ENCODE peak calls at places on chromosomes 7 and 10, in seven cellular contexts. One of them, this sample, is unnamed.

GRCh38 chr10:30887839-30888238 is 143.8 kb downstream of the ZNF438 start:
- DNase-seq in lung: no peak
- DNase-seq in uterus: no peak
- DNase-seq in activated CD4-positive, alpha-beta T cell treated with anti-CD3 and anti-CD28 coated beads for 48 hours: no peak
- DNase-seq in H54: no peak
- DNase-seq in GM23338: no peak
- DNase-seq in germinal center: no peak
- DNase-seq in this sample: no peak

GRCh38 chr7:153476166-153476565 is 576.0 kb upstream of the DPP6 start:
- DNase-seq in lung: no peak
- DNase-seq in uterus: no peak
- DNase-seq in activated CD4-positive, alpha-beta T cell treated with anti-CD3 and anti-CD28 coated beads for 48 hours: no peak
- DNase-seq in H54: no peak
- DNase-seq in GM23338: no peak
- DNase-seq in germinal center: no peak
- DNase-seq in this sample: no peak

GRCh38 chr10:80498039-80498832 is 39.5 kb upstream of the SH2D4B start:
- DNase-seq in lung: no peak
- DNase-seq in uterus: no peak
- DNase-seq in activated CD4-positive, alpha-beta T cell treated with anti-CD3 and anti-CD28 coated beads for 48 hours: no peak
- DNase-seq in H54: no peak
- DNase-seq in GM23338: no peak
- DNase-seq in germinal center: no peak
- DNase-seq in this sample: no peak

GRCh38 chr7:69402696-69403095 is 195.6 kb upstream of the AUTS2 start:
- DNase-seq in lung: no peak
- DNase-seq in uterus: no peak
- DNase-seq in activated CD4-positive, alpha-beta T cell treated with anti-CD3 and anti-CD28 coated beads for 48 hours: no peak
- DNase-seq in H54: no peak
- DNase-seq in GM23338: no peak
- DNase-seq in germinal center: no peak
- DNase-seq in this sample: no peak

GRCh38 chr10:48406204-48406603 is 99.7 kb downstream of the MAPK8 start:
- DNase-seq in lung: no peak
- DNase-seq in uterus: no peak
- DNase-seq in activated CD4-positive, alpha-beta T cell treated with anti-CD3 and anti-CD28 coated beads for 48 hours: no peak
- DNase-seq in H54: peak; percentile 39
- DNase-seq in GM23338: no peak
- DNase-seq in germinal center: no peak
- DNase-seq in this sample: no peak

GRCh38 chr7:1325246-1325645 is 92.6 kb downstream of the UNCX start:
- DNase-seq in lung: no peak
- DNase-seq in uterus: no peak
- DNase-seq in activated CD4-positive, alpha-beta T cell treated with anti-CD3 and anti-CD28 coated beads for 48 hours: no peak
- DNase-seq in H54: no peak
- DNase-seq in GM23338: no peak
- DNase-seq in germinal center: no peak
- DNase-seq in this sample: no peak

GRCh38 chr7:3197567-3198212 is 103.4 kb upstream of the SDK1 start:
- DNase-seq in lung: no peak
- DNase-seq in uterus: no peak
- DNase-seq in activated CD4-positive, alpha-beta T cell treated with anti-CD3 and anti-CD28 coated beads for 48 hours: no peak
- DNase-seq in H54: no peak
- DNase-seq in GM23338: no peak
- DNase-seq in germinal center: no peak
- DNase-seq in this sample: no peak

GRCh38 chr10:113433711-113434110 is 119.1 kb upstream of the HABP2 start:
- DNase-seq in lung: no peak
- DNase-seq in uterus: no peak
- DNase-seq in activated CD4-positive, alpha-beta T cell treated with anti-CD3 and anti-CD28 coated beads for 48 hours: no peak
- DNase-seq in H54: no peak
- DNase-seq in GM23338: no peak
- DNase-seq in germinal center: no peak
- DNase-seq in this sample: no peak

GRCh38 chr7:106312906-106313305 is 28.1 kb upstream of the NAMPT start:
- DNase-seq in lung: no peak
- DNase-seq in uterus: no peak
- DNase-seq in activated CD4-positive, alpha-beta T cell treated with anti-CD3 and anti-CD28 coated beads for 48 hours: no peak
- DNase-seq in H54: no peak
- DNase-seq in GM23338: no peak
- DNase-seq in germinal center: no peak
- DNase-seq in this sample: no peak

GRCh38 chr7:109996411-109996810 is 1094.5 kb upstream of the LRRN3 start:
- DNase-seq in lung: no peak
- DNase-seq in uterus: no peak
- DNase-seq in activated CD4-positive, alpha-beta T cell treated with anti-CD3 and anti-CD28 coated beads for 48 hours: no peak
- DNase-seq in H54: no peak
- DNase-seq in GM23338: no peak
- DNase-seq in germinal center: no peak
- DNase-seq in this sample: no peak

GRCh38 chr7:4694653-4695335 is 12.7 kb downstream of the FOXK1 start:
- DNase-seq in lung: no peak
- DNase-seq in uterus: peak; percentile 84
- DNase-seq in activated CD4-positive, alpha-beta T cell treated with anti-CD3 and anti-CD28 coated beads for 48 hours: no peak
- DNase-seq in H54: peak; percentile 73
- DNase-seq in GM23338: no peak
- DNase-seq in germinal center: no peak
- DNase-seq in this sample: no peak

GRCh38 chr10:10872035-10872673 is 145.5 kb upstream of the CELF2 start:
- DNase-seq in lung: no peak
- DNase-seq in uterus: peak; percentile 34
- DNase-seq in activated CD4-positive, alpha-beta T cell treated with anti-CD3 and anti-CD28 coated beads for 48 hours: no peak
- DNase-seq in H54: no peak
- DNase-seq in GM23338: peak; percentile 46
- DNase-seq in germinal center: no peak
- DNase-seq in this sample: no peak

GRCh38 chr7:155345490-155345889 is 47.8 kb downstream of the INSIG1 start:
- DNase-seq in lung: no peak
- DNase-seq in uterus: no peak
- DNase-seq in activated CD4-positive, alpha-beta T cell treated with anti-CD3 and anti-CD28 coated beads for 48 hours: no peak
- DNase-seq in H54: no peak
- DNase-seq in GM23338: no peak
- DNase-seq in germinal center: no peak
- DNase-seq in this sample: no peak

GRCh38 chr7:97555845-97556431 is 175.9 kb upstream of the TAC1 start:
- DNase-seq in lung: no peak
- DNase-seq in uterus: no peak
- DNase-seq in activated CD4-positive, alpha-beta T cell treated with anti-CD3 and anti-CD28 coated beads for 48 hours: no peak
- DNase-seq in H54: no peak
- DNase-seq in GM23338: peak; percentile 31
- DNase-seq in germinal center: no peak
- DNase-seq in this sample: no peak

GRCh38 chr7:155256761-155257481 is 40.8 kb upstream of the INSIG1 start:
- DNase-seq in lung: no peak
- DNase-seq in uterus: no peak
- DNase-seq in activated CD4-positive, alpha-beta T cell treated with anti-CD3 and anti-CD28 coated beads for 48 hours: no peak
- DNase-seq in H54: no peak
- DNase-seq in GM23338: no peak
- DNase-seq in germinal center: no peak
- DNase-seq in this sample: no peak

GRCh38 chr10:103476046-103476768 is 2.8 kb downstream of the CALHM3 start:
- DNase-seq in lung: no peak
- DNase-seq in uterus: no peak
- DNase-seq in activated CD4-positive, alpha-beta T cell treated with anti-CD3 and anti-CD28 coated beads for 48 hours: no peak
- DNase-seq in H54: peak; percentile 33
- DNase-seq in GM23338: peak; percentile 84
- DNase-seq in germinal center: no peak
- DNase-seq in this sample: no peak

GRCh38 chr7:42925630-42926029 is 6.3 kb downstream of the PSMA2 start:
- DNase-seq in lung: no peak
- DNase-seq in uterus: no peak
- DNase-seq in activated CD4-positive, alpha-beta T cell treated with anti-CD3 and anti-CD28 coated beads for 48 hours: no peak
- DNase-seq in H54: no peak
- DNase-seq in GM23338: no peak
- DNase-seq in germinal center: no peak
- DNase-seq in this sample: no peak

GRCh38 chr10:118569241-118569881 is 26.1 kb downstream of the PRLHR start:
- DNase-seq in lung: peak; percentile 25
- DNase-seq in uterus: no peak
- DNase-seq in activated CD4-positive, alpha-beta T cell treated with anti-CD3 and anti-CD28 coated beads for 48 hours: no peak
- DNase-seq in H54: peak; percentile 47
- DNase-seq in GM23338: no peak
- DNase-seq in germinal center: no peak
- DNase-seq in this sample: no peak

GRCh38 chr7:17497549-17498193 is 199.2 kb downstream of the AHR start:
- DNase-seq in lung: no peak
- DNase-seq in uterus: no peak
- DNase-seq in activated CD4-positive, alpha-beta T cell treated with anti-CD3 and anti-CD28 coated beads for 48 hours: no peak
- DNase-seq in H54: no peak
- DNase-seq in GM23338: peak; percentile 23
- DNase-seq in germinal center: peak; percentile 26
- DNase-seq in this sample: no peak

GRCh38 chr10:110502072-110502845 is 4.6 kb downstream of the DUSP5 start:
- DNase-seq in lung: no peak
- DNase-seq in uterus: no peak
- DNase-seq in activated CD4-positive, alpha-beta T cell treated with anti-CD3 and anti-CD28 coated beads for 48 hours: no peak
- DNase-seq in H54: no peak
- DNase-seq in GM23338: no peak
- DNase-seq in germinal center: no peak
- DNase-seq in this sample: no peak

GRCh38 chr7:73864981-73865711 is 4.2 kb downstream of the TMEM270 start:
- DNase-seq in lung: no peak
- DNase-seq in uterus: no peak
- DNase-seq in activated CD4-positive, alpha-beta T cell treated with anti-CD3 and anti-CD28 coated beads for 48 hours: no peak
- DNase-seq in H54: no peak
- DNase-seq in GM23338: no peak
- DNase-seq in germinal center: no peak
- DNase-seq in this sample: no peak

GRCh38 chr10:47357911-47358310 is 9.7 kb downstream of the RBP3 start:
- DNase-seq in lung: no peak
- DNase-seq in uterus: no peak
- DNase-seq in activated CD4-positive, alpha-beta T cell treated with anti-CD3 and anti-CD28 coated beads for 48 hours: no peak
- DNase-seq in H54: no peak
- DNase-seq in GM23338: no peak
- DNase-seq in germinal center: no peak
- DNase-seq in this sample: no peak

GRCh38 chr7:11706666-11707605 is 125.1 kb downstream of the THSD7A start:
- DNase-seq in lung: peak; percentile 29
- DNase-seq in uterus: no peak
- DNase-seq in activated CD4-positive, alpha-beta T cell treated with anti-CD3 and anti-CD28 coated beads for 48 hours: no peak
- DNase-seq in H54: no peak
- DNase-seq in GM23338: no peak
- DNase-seq in germinal center: no peak
- DNase-seq in this sample: no peak

GRCh38 chr7:155220881-155221280 is 76.8 kb upstream of the INSIG1 start:
- DNase-seq in lung: no peak
- DNase-seq in uterus: no peak
- DNase-seq in activated CD4-positive, alpha-beta T cell treated with anti-CD3 and anti-CD28 coated beads for 48 hours: no peak
- DNase-seq in H54: no peak
- DNase-seq in GM23338: no peak
- DNase-seq in germinal center: no peak
- DNase-seq in this sample: no peak

GRCh38 chr10:69269761-69270160 is 8.5 kb upstream of the HK1 start:
- DNase-seq in lung: no peak
- DNase-seq in uterus: no peak
- DNase-seq in activated CD4-positive, alpha-beta T cell treated with anti-CD3 and anti-CD28 coated beads for 48 hours: no peak
- DNase-seq in H54: no peak
- DNase-seq in GM23338: no peak
- DNase-seq in germinal center: no peak
- DNase-seq in this sample: no peak

GRCh38 chr10:70035531-70035930 is 17.1 kb upstream of the MACROH2A2 start:
- DNase-seq in lung: no peak
- DNase-seq in uterus: no peak
- DNase-seq in activated CD4-positive, alpha-beta T cell treated with anti-CD3 and anti-CD28 coated beads for 48 hours: no peak
- DNase-seq in H54: no peak
- DNase-seq in GM23338: no peak
- DNase-seq in germinal center: no peak
- DNase-seq in this sample: no peak

GRCh38 chr7:39686261-39686924 is 63.0 kb downstream of the RALA start:
- DNase-seq in lung: no peak
- DNase-seq in uterus: no peak
- DNase-seq in activated CD4-positive, alpha-beta T cell treated with anti-CD3 and anti-CD28 coated beads for 48 hours: no peak
- DNase-seq in H54: no peak
- DNase-seq in GM23338: no peak
- DNase-seq in germinal center: no peak
- DNase-seq in this sample: no peak

GRCh38 chr7:55570939-55571338 is 1.4 kb downstream of the VOPP1 start:
- DNase-seq in lung: no peak
- DNase-seq in uterus: no peak
- DNase-seq in activated CD4-positive, alpha-beta T cell treated with anti-CD3 and anti-CD28 coated beads for 48 hours: no peak
- DNase-seq in H54: peak; percentile 96
- DNase-seq in GM23338: no peak
- DNase-seq in germinal center: no peak
- DNase-seq in this sample: peak; percentile 62

GRCh38 chr7:18659746-18660145 is 164.2 kb downstream of the HDAC9 start:
- DNase-seq in lung: no peak
- DNase-seq in uterus: no peak
- DNase-seq in activated CD4-positive, alpha-beta T cell treated with anti-CD3 and anti-CD28 coated beads for 48 hours: no peak
- DNase-seq in H54: no peak
- DNase-seq in GM23338: no peak
- DNase-seq in germinal center: no peak
- DNase-seq in this sample: no peak

GRCh38 chr10:30374353-30374752 is 25.3 kb upstream of the MTPAP start:
- DNase-seq in lung: no peak
- DNase-seq in uterus: no peak
- DNase-seq in activated CD4-positive, alpha-beta T cell treated with anti-CD3 and anti-CD28 coated beads for 48 hours: no peak
- DNase-seq in H54: no peak
- DNase-seq in GM23338: peak; percentile 97
- DNase-seq in germinal center: no peak
- DNase-seq in this sample: no peak

GRCh38 chr10:132273966-132274365 is 33.8 kb downstream of the STK32C start:
- DNase-seq in lung: no peak
- DNase-seq in uterus: no peak
- DNase-seq in activated CD4-positive, alpha-beta T cell treated with anti-CD3 and anti-CD28 coated beads for 48 hours: no peak
- DNase-seq in H54: no peak
- DNase-seq in GM23338: no peak
- DNase-seq in germinal center: no peak
- DNase-seq in this sample: no peak

GRCh38 chr7:47474937-47475879 is 106.7 kb downstream of the TNS3 start:
- DNase-seq in lung: peak; percentile 91
- DNase-seq in uterus: peak; percentile 83
- DNase-seq in activated CD4-positive, alpha-beta T cell treated with anti-CD3 and anti-CD28 coated beads for 48 hours: peak; percentile 43
- DNase-seq in H54: peak; percentile 100
- DNase-seq in GM23338: peak; percentile 67
- DNase-seq in germinal center: no peak
- DNase-seq in this sample: peak; percentile 55

GRCh38 chr10:132413226-132414205 is 16.5 kb downstream of the PWWP2B start:
- DNase-seq in lung: no peak
- DNase-seq in uterus: no peak
- DNase-seq in activated CD4-positive, alpha-beta T cell treated with anti-CD3 and anti-CD28 coated beads for 48 hours: no peak
- DNase-seq in H54: no peak
- DNase-seq in GM23338: no peak
- DNase-seq in germinal center: no peak
- DNase-seq in this sample: no peak

This sample was measured in keratinocyte.